ENCODE peak calls at places on chromosome 4, in seven cellular contexts. K is NCI-H1417; Q is amniotic epithelial cell; A is LoVo; C is progenitor cell of endocrine pancreas; E is stimulated activated CD4-positive, alpha-beta T cell treated with anti-CD3 and anti-CD28 coated beads, Interleukin-15, amount 100 ng/mL, for 24 hours; W is ascending aorta. M is an unnamed sample.

GRCh38 chr4:72767903-72768817 is 199.1 kb upstream of the ADAMTS3 start:
- DNase-seq in Q (peak), W (no peak), A (no peak), C (no peak), K (no peak), E (no peak), M (no peak)

GRCh38 chr4:113278324-113278934 is 229.0 kb downstream of the ANK2 start:
- DNase-seq in A (peak), K (peak), W (peak), Q (peak), C (peak), E (peak), M (peak)

GRCh38 chr4:105060628-105061027 is 86.0 kb upstream of the TET2 start:
- DNase-seq in Q (peak), E (peak), K (no peak), W (no peak), C (no peak), A (no peak), M (no peak)

GRCh38 chr4:102328045-102328444 is 17.2 kb downstream of the SLC39A8 start:
- DNase-seq in K (no peak), Q (peak), E (no peak), W (no peak), C (no peak), A (no peak), M (no peak)

GRCh38 chr4:1291091-1291490 is 1.4 kb downstream of the MAEA start:
- DNase-seq in Q (no peak), A (no peak), W (no peak), K (peak), E (no peak), C (no peak), M (no peak)

GRCh38 chr4:3707423-3708102 is 58.6 kb upstream of the ADRA2C start:
- DNase-seq in Q (no peak), C (no peak), K (no peak), W (peak), A (no peak), E (no peak), M (no peak)

GRCh38 chr4:69104719-69105275 is 8.5 kb downstream of the UGT2B7 start:
- DNase-seq in C (no peak), W (no peak), A (no peak), K (no peak), Q (no peak), E (no peak), M (no peak)

GRCh38 chr4:72496119-72496518 is 72.9 kb downstream of the ADAMTS3 start:
- DNase-seq in W (no peak), K (no peak), A (no peak), E (no peak), C (no peak), Q (peak), M (no peak)

GRCh38 chr4:107035711-107036601 is at the start of gene DKK2:
- DNase-seq in C (peak), W (peak), Q (no peak), A (no peak), K (peak), E (peak), M (no peak)

GRCh38 chr4:39528056-39528465 is 822 bp upstream of the UGDH start:
- DNase-seq in C (no peak), K (no peak), W (peak), A (no peak), E (no peak), Q (no peak), M (no peak)

GRCh38 chr4:103895876-103896465 is 176.2 kb upstream of the TACR3 start:
- DNase-seq in A (no peak), K (no peak), E (no peak), W (no peak), C (no peak), Q (no peak), M (no peak)

GRCh38 chr4:66691101-66691500 is 854.2 kb downstream of the CENPC start:
- DNase-seq in W (no peak), K (no peak), C (no peak), E (no peak), A (no peak), Q (peak), M (no peak)

GRCh38 chr4:100162027-100162685 is 28.1 kb downstream of the DDIT4L start:
- DNase-seq in A (no peak), C (no peak), K (no peak), E (no peak), Q (no peak), W (no peak), M (no peak)

GRCh38 chr4:75916091-75916661 is 13.9 kb upstream of the PPEF2 start:
- DNase-seq in W (no peak), K (no peak), E (peak), C (no peak), Q (peak), A (peak), M (no peak)

GRCh38 chr4:94642561-94642866 is 115.2 kb upstream of the BMPR1B start:
- DNase-seq in W (no peak), C (no peak), Q (no peak), A (no peak), K (no peak), E (no peak), M (no peak)

GRCh38 chr4:80074651-80075050 is 1.6 kb upstream of the ANTXR2 start:
- DNase-seq in Q (no peak), E (no peak), K (no peak), A (no peak), W (no peak), C (no peak), M (no peak)

GRCh38 chr4:187357861-187358260 is 634.2 kb upstream of the FAT1 start:
- DNase-seq in C (no peak), A (no peak), W (no peak), E (no peak), Q (no peak), K (peak), M (no peak)

GRCh38 chr4:143183513-143184216 is 1.1 kb upstream of the USP38 start:
- DNase-seq in E (no peak), Q (no peak), W (no peak), C (no peak), A (no peak), K (no peak), M (no peak)

GRCh38 chr4:8267077-8267476 is 2.5 kb upstream of the HTRA3 start:
- DNase-seq in E (peak), Q (peak), K (no peak), A (peak), C (peak), W (peak), M (peak)

GRCh38 chr4:130479020-130479419 is 1383.1 kb downstream of the C4orf33 start:
- DNase-seq in K (no peak), W (no peak), Q (peak), C (no peak), A (no peak), E (no peak), M (no peak)

GRCh38 chr4:88964450-88964849 is 92.5 kb downstream of the FAM13A start:
- DNase-seq in A (peak), K (no peak), E (peak), Q (peak), W (no peak), C (no peak), M (no peak)

GRCh38 chr4:39181520-39181904 is 817 bp upstream of the WDR19 start:
- DNase-seq in Q (no peak), A (no peak), K (peak), E (no peak), C (no peak), W (no peak), M (no peak)

GRCh38 chr4:164383187-164384181 is 370.4 kb upstream of the SMIM31 start:
- DNase-seq in K (peak), W (peak), E (peak), Q (peak), C (peak), A (no peak), M (no peak)

GRCh38 chr4:184310171-184310567 is 92.5 kb upstream of the ENPP6 start:
- DNase-seq in W (no peak), C (no peak), K (no peak), E (peak), Q (no peak), A (no peak), M (peak)

GRCh38 chr4:6221851-6222760 is 21.8 kb upstream of the JAKMIP1 start:
- DNase-seq in A (no peak), E (peak), Q (no peak), K (peak), C (peak), W (peak), M (no peak)

GRCh38 chr4:133152801-133153526 is 3.9 kb downstream of the PCDH10 start:
- DNase-seq in A (no peak), W (peak), K (peak), Q (peak), C (no peak), E (no peak), M (no peak)

GRCh38 chr4:89788243-89789072 is 48.5 kb downstream of the SNCA start:
- DNase-seq in W (no peak), E (no peak), K (peak), C (no peak), A (no peak), Q (peak), M (no peak)

GRCh38 chr4:10078481-10079233 is 37.9 kb downstream of the WDR1 start:
- DNase-seq in Q (no peak), E (no peak), W (no peak), C (no peak), K (no peak), A (no peak), M (no peak)

GRCh38 chr4:8307126-8307525 is 37.6 kb downstream of the HTRA3 start:
- DNase-seq in A (no peak), C (no peak), K (no peak), Q (no peak), E (no peak), W (peak), M (no peak)

GRCh38 chr4:146916479-146917076 is 29.1 kb downstream of the TTC29 start:
- DNase-seq in C (no peak), E (peak), K (no peak), W (no peak), A (peak), Q (peak), M (peak)

GRCh38 chr4:37628977-37629609 is 57.1 kb downstream of the RELL1 start:
- DNase-seq in C (no peak), K (no peak), E (no peak), A (no peak), Q (peak), W (no peak), M (no peak)

GRCh38 chr4:103423261-103423660 is 225.1 kb upstream of the CENPE start:
- DNase-seq in Q (no peak), W (no peak), E (no peak), A (no peak), K (no peak), C (no peak), M (no peak)

GRCh38 chr4:113825272-113825671 is 63.7 kb upstream of the CAMK2D start:
- DNase-seq in E (peak), A (no peak), W (no peak), K (no peak), C (no peak), Q (no peak), M (no peak)

GRCh38 chr4:10045481-10045880 is 24.2 kb upstream of the SLC2A9 start:
- DNase-seq in A (peak), W (no peak), K (no peak), Q (peak), C (no peak), E (no peak), M (no peak)

GRCh38 chr4:185682236-185682635 is 129.8 kb downstream of the SORBS2 start:
- DNase-seq in C (no peak), Q (peak), W (no peak), A (no peak), K (no peak), E (no peak), M (no peak)